ENCODE peak calls at places on chromosomes 3 and 15, in seven cellular contexts. L is psoas muscle; E is HCT116; J is adrenal gland; Z is CD4-positive, alpha-beta memory T cell; H is cardiac muscle cell; F is upper lobe of right lung. C is an unnamed sample. For H3K27me3, the result is how much of the 10 kb centered on the place peaks cover.

GRCh38 chr15:47811160-47811559 is 93.9 kb downstream of the SEMA6D start:
- DNase-seq in Z (no peak), H (no peak), F (no peak), L (no peak), J (no peak), E (no peak), C (no peak)

GRCh38 chr3:141412087-141412935 is 44.0 kb downstream of the ZBTB38 start:
- DNase-seq in E (no peak), J (peak), L (no peak), H (no peak), Z (peak), F (no peak), C (peak)

GRCh38 chr3:12946661-12947316 is 105.4 kb upstream of the RPL32 start:
- DNase-seq in Z (no peak), E (no peak), H (no peak), J (no peak), F (no peak), L (no peak), C (no peak)

GRCh38 chr3:126734324-126734723 is 30.3 kb downstream of the CHCHD6 start:
- DNase-seq in Z (no peak), E (no peak), F (no peak), H (no peak), L (no peak), J (no peak), C (no peak)

GRCh38 chr3:111807826-111808225 is 51.2 kb upstream of the PHLDB2 start:
- DNase-seq in Z (no peak), F (no peak), L (no peak), H (no peak), J (no peak), E (no peak), C (peak)

GRCh38 chr3:195042741-195043611 is 228.0 kb downstream of the XXYLT1 start:
- DNase-seq in Z (no peak), H (no peak), L (no peak), F (peak), J (no peak), E (no peak), C (no peak)

GRCh38 chr3:105912891-105913290 is 44.1 kb upstream of the CBLB start:
- DNase-seq in Z (no peak), H (no peak), E (no peak), L (no peak), F (no peak), J (no peak), C (no peak)

GRCh38 chr3:100496711-100497261 is 4.4 kb downstream of the TMEM45A start:
- DNase-seq in E (no peak), Z (no peak), F (no peak), H (no peak), L (no peak), J (no peak), C (peak)

GRCh38 chr3:193782280-193782654 is 189.3 kb downstream of the OPA1 start:
- DNase-seq in F (peak), L (no peak), Z (no peak), E (peak), J (no peak), H (peak), C (no peak)

GRCh38 chr3:160477750-160478149 is 28.2 kb upstream of the TRIM59 start:
- DNase-seq in F (no peak), J (no peak), E (no peak), L (no peak), H (peak), Z (no peak), C (no peak)

GRCh38 chr15:59456114-59456513 is 18.1 kb downstream of the FAM81A start:
- DNase-seq in L (no peak), H (no peak), E (peak), Z (no peak), F (peak), J (no peak), C (no peak)

GRCh38 chr3:69740103-69741021 is 1.1 kb downstream of the MITF start:
- DNase-seq in E (no peak), L (peak), H (peak), F (peak), J (peak), Z (no peak), C (no peak)

GRCh38 chr3:170418422-170419300 is at the start of gene CLDN11:
- DNase-seq in L (peak), J (peak), H (peak), Z (no peak), E (no peak), F (no peak), C (peak)

GRCh38 chr15:69084404-69085030 is 70.0 kb downstream of the NOX5 start:
- DNase-seq in J (no peak), L (no peak), F (no peak), E (no peak), H (no peak), Z (no peak), C (no peak)

GRCh38 chr3:126109860-126110235 is 25.9 kb upstream of the SLC41A3 start:
- DNase-seq in J (no peak), L (no peak), H (no peak), Z (no peak), F (no peak), E (no peak), C (no peak)

GRCh38 chr3:194161181-194162045 is 25.5 kb downstream of the HES1 start:
- DNase-seq in E (no peak), J (peak), Z (no peak), H (no peak), F (no peak), L (no peak), C (no peak)

GRCh38 chr3:183560607-183561006 is 5.1 kb upstream of the KLHL6 start:
- DNase-seq in L (no peak), Z (no peak), E (no peak), H (no peak), J (no peak), F (no peak), C (no peak)

GRCh38 chr3:14803101-14803980 is 15.4 kb upstream of the FGD5 start:
- DNase-seq in H (no peak), E (no peak), Z (no peak), F (peak), J (no peak), L (no peak), C (no peak)

GRCh38 chr3:107235923-107236315 is 141.3 kb upstream of the CCDC54 start:
- DNase-seq in L (no peak), F (no peak), J (peak), Z (peak), E (peak), H (peak), C (peak)

GRCh38 chr15:27743638-27744037 is 355.5 kb downstream of the OCA2 start:
- DNase-seq in L (no peak), J (no peak), F (no peak), Z (no peak), E (no peak), H (no peak), C (no peak)

GRCh38 chr3:16452265-16452664 is 61.2 kb downstream of the RFTN1 start:
- DNase-seq in Z (no peak), L (no peak), H (no peak), E (no peak), J (no peak), F (no peak), C (peak)

GRCh38 chr3:78992400-78992799 is 775.4 kb downstream of the ROBO1 start:
- DNase-seq in E (no peak), L (no peak), F (no peak), Z (no peak), J (no peak), H (no peak), C (no peak)

GRCh38 chr3:65604863-65605526 is 433.7 kb downstream of the MAGI1 start:
- DNase-seq in Z (no peak), E (no peak), H (no peak), L (no peak), F (no peak), J (no peak), C (no peak)

GRCh38 chr15:88465633-88466219 is 1.5 kb downstream of the MRPL46 start:
- DNase-seq in E (no peak), Z (no peak), J (peak), H (no peak), L (peak), F (no peak), C (peak)

GRCh38 chr3:124512881-124513609 is 217.2 kb upstream of the UMPS start:
- DNase-seq in H (no peak), Z (no peak), J (peak), L (no peak), E (no peak), F (no peak), C (no peak)

GRCh38 chr3:47225310-47225906 is 57.2 kb downstream of the KIF9 start:
- DNase-seq in F (no peak), H (no peak), Z (no peak), E (no peak), L (no peak), J (no peak), C (no peak)

GRCh38 chr15:62758126-62758951 is 284.2 kb upstream of the TPM1 start:
- DNase-seq in Z (no peak), E (no peak), J (peak), L (peak), H (peak), F (no peak), C (peak)

GRCh38 chr15:40306908-40307307 is 827 bp downstream of the PLCB2 start:
- DNase-seq in J (no peak), Z (no peak), L (no peak), E (no peak), H (no peak), F (peak), C (no peak)

GRCh38 chr15:79132770-79133169 is 42.2 kb upstream of the RASGRF1 start:
- DNase-seq in F (no peak), Z (no peak), J (no peak), H (no peak), E (no peak), L (no peak), C (no peak)

GRCh38 chr3:124140751-124141150 is 148.8 kb upstream of the ROPN1 start:
- DNase-seq in F (no peak), E (no peak), L (no peak), Z (no peak), H (no peak), J (no peak), C (no peak)

GRCh38 chr15:64017082-64017588 is 29.1 kb downstream of the DAPK2 start:
- DNase-seq in E (peak), J (no peak), F (no peak), Z (no peak), H (no peak), L (no peak), C (peak)

GRCh38 chr3:73772076-73772475 is 147.3 kb upstream of the PDZRN3 start:
- DNase-seq in J (no peak), E (no peak), L (no peak), H (no peak), F (no peak), Z (no peak), C (no peak)

GRCh38 chr3:101530213-101531047 is 17.4 kb upstream of the SENP7 start:
- DNase-seq in F (no peak), E (no peak), J (no peak), H (no peak), Z (no peak), L (no peak), C (no peak)

GRCh38 chr15:67750371-67750770 is 74.9 kb upstream of the SKOR1 start:
- DNase-seq in F (no peak), Z (no peak), J (no peak), E (no peak), H (no peak), L (no peak), C (no peak)

GRCh38 chr15:95662638-95663037 is 667.9 kb upstream of the NR2F2 start:
- DNase-seq in J (no peak), Z (no peak), F (no peak), H (no peak), E (no peak), L (no peak), C (no peak)

GRCh38 chr15:95663156-95663831 is 667.2 kb upstream of the NR2F2 start:
- DNase-seq in J (no peak), F (no peak), L (no peak), Z (no peak), H (no peak), E (no peak), C (peak)

GRCh38 chr15:95659646-95660045 is 670.9 kb upstream of the NR2F2 start:
- DNase-seq in E (no peak), L (no peak), F (no peak), Z (no peak), H (no peak), J (no peak), C (no peak)

GRCh38 chr15:95668201-95668600 is 662.3 kb upstream of the NR2F2 start:
- DNase-seq in E (no peak), Z (no peak), J (no peak), H (no peak), L (no peak), F (no peak), C (no peak)

DNA sequence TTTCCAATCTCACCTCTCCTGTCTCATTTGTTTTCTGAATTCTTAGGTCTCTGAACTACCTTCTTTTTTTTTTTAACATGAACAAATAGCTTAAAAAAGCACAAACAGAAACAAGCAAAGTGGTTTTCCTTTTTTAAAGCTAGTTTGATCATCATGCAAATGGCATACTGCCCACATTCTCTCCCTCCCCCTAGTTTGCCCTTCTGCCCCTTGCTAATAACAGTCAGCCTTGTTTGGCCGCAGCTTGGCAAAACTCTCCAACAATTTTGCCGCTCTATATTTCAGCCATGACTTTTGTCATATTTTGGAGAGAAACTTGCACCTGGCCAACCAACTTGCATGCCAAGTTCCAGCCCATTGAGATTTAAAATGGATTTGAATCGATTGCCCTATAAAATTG is 666.1 kb upstream of the NR2F2 start:
- DNase-seq in L (no peak), H (no peak), J (no peak), E (no peak), F (no peak), Z (no peak), C (no peak)
- H3K4me3 ChIP-seq in L (no peak), H (no peak), J (no peak), E (no peak), F (no peak), Z (no peak), C (no peak)

GRCh38 chr3:186362409-186362757 is 349 bp upstream of the DGKG start:
- DNase-seq in E (no peak), Z (no peak), F (no peak), H (no peak), J (no peak), L (no peak), C (no peak)
- H3K27me3 ChIP-seq in E (half or more), Z (under half), F (under half), H (half or more), J (under half), L (half or more), C (under half)

GRCh38 chr3:182327196-182327681 is 466.1 kb upstream of the ATP11B start:
- DNase-seq in Z (no peak), J (no peak), E (no peak), H (no peak), L (no peak), F (no peak), C (peak)
- H3K4me3 ChIP-seq in Z (no peak), J (no peak), E (no peak), H (no peak), L (no peak), F (no peak), C (no peak)

GRCh38 chr3:157099337-157100078 is 60.4 kb downstream of the CCNL1 start:
- DNase-seq in H (peak), Z (no peak), L (no peak), F (no peak), J (no peak), E (no peak), C (no peak)
- H3K27me3 ChIP-seq in H (under half), Z (under half), L (under half), F (under half), J (under half), E (under half), C (under half)

GRCh38 chr3:58824285-58824684 is 157.7 kb upstream of the FAM3D start:
- DNase-seq in L (no peak), H (peak), E (peak), F (peak), Z (no peak), J (peak), C (peak)

DNA sequence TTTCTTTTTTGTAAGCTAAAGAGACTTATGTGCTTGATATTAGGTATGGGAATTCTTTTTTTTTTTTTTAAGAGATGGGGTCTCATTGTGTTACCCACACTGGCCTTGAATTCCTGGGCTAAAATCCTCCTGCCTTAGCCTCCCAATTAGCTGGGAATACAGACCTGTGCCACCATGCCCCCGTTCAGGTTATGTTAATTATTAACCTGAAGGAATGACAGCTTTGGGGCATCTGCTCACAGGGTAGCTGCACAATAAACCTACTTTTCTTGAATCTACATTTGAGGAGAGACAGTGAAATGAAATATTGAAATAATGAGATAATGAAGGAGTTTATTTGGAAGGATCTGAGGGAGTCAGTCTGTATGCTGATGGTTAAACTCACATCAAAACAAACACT is 158.2 kb upstream of the FAM3D start:
- DNase-seq in L (no peak), J (no peak), F (no peak), E (no peak), H (no peak), Z (no peak), C (no peak)
- H3K4me3 ChIP-seq in L (no peak), J (no peak), F (no peak), E (no peak), H (no peak), Z (no peak), C (no peak)

GRCh38 chr3:128358156-128358895 is 108.4 kb downstream of the DNAJB8 start:
- DNase-seq in E (no peak), L (no peak), J (no peak), F (no peak), Z (no peak), H (no peak), C (no peak)
- H3K27me3 ChIP-seq in E (under half), L (under half), J (under half), F (under half), Z (under half), H (under half), C (under half)

DNA sequence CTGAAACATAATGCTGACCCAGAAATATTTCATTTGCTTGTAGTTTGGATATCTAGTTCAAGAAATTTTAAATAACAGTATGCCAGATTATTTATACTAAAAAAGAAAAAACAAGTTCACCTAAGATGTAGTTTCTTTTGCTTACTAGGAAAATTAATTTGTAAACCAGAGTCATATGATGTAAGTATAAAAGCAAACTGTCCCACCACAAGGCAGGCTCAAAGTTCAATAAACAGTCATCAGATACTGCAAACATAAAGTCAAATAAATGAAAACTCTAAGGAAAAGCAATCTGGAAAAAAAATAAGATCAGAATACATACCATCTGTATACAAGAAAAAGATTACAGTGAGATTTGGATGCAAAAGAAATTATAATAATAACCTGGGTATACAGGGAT is 40.2 kb upstream of the WDR5B start:
- DNase-seq in F (no peak), H (no peak), E (no peak), L (no peak), Z (no peak), J (no peak), C (no peak)
- H3K4me3 ChIP-seq in F (no peak), H (no peak), E (no peak), L (no peak), Z (no peak), J (no peak), C (no peak)

DNA sequence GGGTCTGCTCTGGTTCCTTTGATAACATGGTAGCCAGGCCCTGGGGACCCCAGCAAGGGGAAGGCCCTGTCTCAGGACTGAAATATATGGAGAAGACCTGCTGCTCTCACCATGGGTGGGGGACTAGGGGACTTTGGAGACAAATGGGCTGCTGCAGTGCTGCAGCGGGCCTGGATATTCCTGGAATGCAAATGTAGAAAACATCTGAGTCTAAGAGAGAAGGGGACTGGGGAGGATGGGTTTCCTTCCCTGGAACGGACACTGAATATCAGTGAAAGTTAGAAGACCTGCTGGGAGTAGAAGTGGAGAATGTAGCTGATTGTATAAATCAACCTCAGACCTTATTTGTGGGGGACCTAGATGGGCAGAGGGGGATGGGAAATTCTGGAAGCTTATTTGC is 3.1 kb upstream of the HCN4 start:
- DNase-seq in Z (no peak), F (no peak), L (no peak), H (no peak), J (no peak), E (no peak), C (no peak)
- H3K27me3 ChIP-seq in Z (under half), F (half or more), L (half or more), H (under half), J (under half), E (under half), C (under half)

DNA sequence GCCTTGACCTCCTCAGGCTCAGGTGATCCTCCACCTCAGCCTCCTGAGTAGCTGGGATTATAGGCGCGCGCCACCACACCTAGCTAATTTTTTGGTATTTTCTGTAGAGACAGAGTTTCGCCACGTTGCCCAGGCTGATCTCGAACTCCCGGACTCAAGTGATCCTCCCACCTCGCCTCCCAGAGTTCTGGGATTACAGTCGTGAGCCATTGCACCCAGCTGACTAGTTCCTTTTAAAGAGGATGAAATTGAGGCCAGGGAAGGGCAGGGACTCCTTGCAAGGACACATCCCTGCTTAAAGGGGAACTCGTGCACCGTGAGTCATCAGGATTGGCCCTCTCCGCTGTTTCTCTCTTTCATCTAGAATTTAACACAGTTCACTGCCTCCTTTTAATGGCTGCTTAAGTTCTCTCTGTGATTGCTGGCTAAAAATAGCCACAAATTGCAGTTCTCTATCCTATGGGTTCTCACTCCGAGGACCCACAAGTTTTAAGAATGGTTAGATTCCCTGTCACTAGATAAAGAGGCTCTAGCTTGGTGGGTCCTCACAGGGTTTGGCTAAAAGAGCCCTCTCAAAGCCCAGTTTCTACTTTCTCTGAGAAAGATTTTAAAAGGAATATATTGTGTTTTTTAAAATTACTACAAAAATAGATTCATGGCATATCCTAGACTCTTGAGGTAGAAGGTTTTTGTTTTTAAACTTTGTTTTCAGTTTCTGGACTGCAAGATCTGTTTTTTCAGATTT is 1.4 kb downstream of the CRTAP start:
- DNase-seq in Z (no peak), E (peak), F (peak), J (peak), H (peak), L (peak), C (peak)
- H3K4me3 ChIP-seq in Z (peak), E (peak), F (peak), J (peak), H (peak), L (peak), C (peak)

C was measured in MG63.